ENCODE peak calls at places on chromosomes 3 and 15, in six cellular contexts. K is body of pancreas, U is transverse colon, A is thoracic aorta, E is tibial artery, V is psoas muscle. Q is an unnamed sample.

GRCh38 chr3:58482917-58483636 is 8.8 kb upstream of the KCTD6 start:
- DNase-seq in E (no peak), A (no peak), K (no peak), U (no peak), V (no peak), Q (no peak)

GRCh38 chr15:44038801-44039200 is 156.3 kb downstream of the FRMD5 start:
- DNase-seq in A (no peak), U (no peak), V (no peak), K (no peak), E (no peak), Q (no peak)

GRCh38 chr3:72160351-72160750 is 375.4 kb upstream of the PROK2 start:
- DNase-seq in A (no peak), E (no peak), U (no peak), K (no peak), V (no peak), Q (no peak)

GRCh38 chr3:37243811-37244748 is 69.7 kb upstream of the LRRFIP2 start:
- DNase-seq in U (peak; percentile 81), K (peak; percentile 91), V (peak; percentile 95), A (peak; percentile 61), E (peak; percentile 95), Q (peak; percentile 94)

GRCh38 chr3:55402886-55403605 is 84.1 kb downstream of the WNT5A start:
- DNase-seq in V (no peak), A (no peak), K (no peak), U (no peak), E (no peak), Q (no peak)

GRCh38 chr3:115092220-115092791 is 54.8 kb downstream of the ZBTB20 start:
- DNase-seq in A (no peak), U (peak; percentile 51), E (peak; percentile 76), V (peak; percentile 76), K (peak; percentile 78), Q (peak; percentile 57)

GRCh38 chr15:54884312-54884711 is 312.4 kb downstream of the RSL24D1 start:
- DNase-seq in A (no peak), K (no peak), V (no peak), U (no peak), E (no peak), Q (no peak)

GRCh38 chr3:189392969-189393368 is 221.2 kb downstream of the TPRG1 start:
- DNase-seq in U (peak; percentile 78), A (no peak), V (no peak), K (peak; percentile 24), E (no peak), Q (no peak)

GRCh38 chr15:63035977-63036376 is 6.6 kb upstream of the TPM1 start:
- DNase-seq in V (no peak), A (no peak), K (no peak), U (no peak), E (no peak), Q (no peak)
- TF ChIP-seq CTCF in V (peak; percentile 30), A (no peak), K (no peak), U (no peak), E (no peak), Q (no peak)

GRCh38 chr3:123155471-123156011 is 46.2 kb upstream of the SEC22A start:
- DNase-seq in E (no peak), A (no peak), K (no peak), U (no peak), V (no peak), Q (no peak)
- H3K4me1 ChIP-seq in E (peaks cover 13% of the 10 kb centered on the region), A (peaks cover 6% of the 10 kb centered on the region), K (peaks cover 57% of the 10 kb centered on the region), U (no peaks in the 10 kb centered on the region), V (no peaks in the 10 kb centered on the region), Q (no peaks in the 10 kb centered on the region)

GRCh38 chr3:41572092-41572491 is 372.8 kb downstream of the CTNNB1 start:
- DNase-seq in K (no peak), A (no peak), E (no peak), V (no peak), U (no peak), Q (no peak)

GRCh38 chr3:41575754-41576153 is 376.4 kb downstream of the CTNNB1 start:
- DNase-seq in V (no peak), U (no peak), E (no peak), K (no peak), A (no peak), Q (no peak)

GRCh38 chr3:41578798-41579197 is 379.5 kb downstream of the CTNNB1 start:
- DNase-seq in E (no peak), A (no peak), V (no peak), K (no peak), U (no peak), Q (no peak)

GRCh38 chr3:41573591-41573990 is 374.3 kb downstream of the CTNNB1 start:
- DNase-seq in V (no peak), E (no peak), K (no peak), A (no peak), U (no peak), Q (no peak)

DNA sequence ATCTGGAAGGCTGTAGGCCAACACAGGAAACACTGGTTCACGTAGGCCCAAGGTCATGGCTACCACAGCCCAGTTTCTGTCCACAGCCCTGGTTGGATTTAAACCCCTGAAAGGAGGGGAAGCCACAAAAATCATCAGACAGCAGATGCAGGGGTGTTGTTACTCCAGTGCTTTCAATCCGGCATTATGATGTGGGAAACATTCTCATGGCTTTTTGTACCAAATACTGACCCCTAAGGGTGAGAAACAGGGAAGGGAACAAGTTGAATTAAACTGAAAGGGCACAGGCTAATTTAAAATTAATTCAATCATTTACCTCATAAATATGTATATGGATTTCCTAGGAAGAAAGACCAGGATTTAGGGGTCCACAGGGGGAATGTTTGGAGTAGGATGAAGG is 375.6 kb downstream of the CTNNB1 start:
- DNase-seq in V (no peak), K (no peak), A (no peak), E (no peak), U (no peak), Q (no peak)
- TF ChIP-seq CTCF in V (no peak), K (peak; percentile 21), A (no peak), E (no peak), U (no peak), Q (no peak)

GRCh38 chr3:18295171-18295920 is 129.8 kb downstream of the SATB1 start:
- DNase-seq in K (peak; percentile 38), V (no peak), E (no peak), U (peak; percentile 53), A (no peak), Q (no peak)

GRCh38 chr3:18301781-18302180 is 123.4 kb downstream of the SATB1 start:
- DNase-seq in A (no peak), K (no peak), U (no peak), E (no peak), V (no peak), Q (no peak)

GRCh38 chr3:18297131-18297530 is 128.0 kb downstream of the SATB1 start:
- DNase-seq in V (no peak), K (no peak), E (no peak), A (no peak), U (no peak), Q (no peak)

GRCh38 chr3:18302517-18302916 is 122.6 kb downstream of the SATB1 start:
- DNase-seq in V (no peak), U (peak; percentile 7), E (no peak), K (no peak), A (no peak), Q (no peak)

DNA sequence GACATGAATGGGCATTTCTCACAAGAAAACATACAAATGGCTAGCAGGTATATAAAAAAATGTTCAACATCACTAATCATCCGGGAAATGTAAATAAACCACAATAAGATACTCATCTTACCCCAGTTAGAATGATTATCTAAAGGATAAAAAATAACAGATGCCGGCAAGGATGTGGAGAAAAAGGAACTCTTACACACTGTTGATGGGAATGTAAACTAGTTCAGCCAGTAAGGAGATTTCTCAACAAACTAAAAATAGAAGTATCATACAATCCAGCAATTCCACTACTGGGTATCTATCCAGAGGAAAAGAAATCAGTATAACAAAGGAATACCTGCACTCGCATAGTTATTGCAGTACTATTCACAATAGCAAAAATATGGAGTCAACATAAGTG is 124.2 kb downstream of the SATB1 start:
- DNase-seq in E (no peak), A (no peak), U (no peak), V (no peak), K (no peak), Q (no peak)
- H3K4me1 ChIP-seq in E (no peaks in the 10 kb centered on the region), A (no peaks in the 10 kb centered on the region), U (no peaks in the 10 kb centered on the region), V (no peaks in the 10 kb centered on the region), K (no peaks in the 10 kb centered on the region), Q (no peaks in the 10 kb centered on the region)

GRCh38 chr3:119831022-119831421 is 49.1 kb downstream of the NR1I2 start:
- DNase-seq in V (no peak), U (no peak), A (no peak), K (no peak), E (no peak), Q (no peak)
- TF ChIP-seq CTCF in V (no peak), U (no peak), A (no peak), K (no peak), E (no peak), Q (no peak)

DNA sequence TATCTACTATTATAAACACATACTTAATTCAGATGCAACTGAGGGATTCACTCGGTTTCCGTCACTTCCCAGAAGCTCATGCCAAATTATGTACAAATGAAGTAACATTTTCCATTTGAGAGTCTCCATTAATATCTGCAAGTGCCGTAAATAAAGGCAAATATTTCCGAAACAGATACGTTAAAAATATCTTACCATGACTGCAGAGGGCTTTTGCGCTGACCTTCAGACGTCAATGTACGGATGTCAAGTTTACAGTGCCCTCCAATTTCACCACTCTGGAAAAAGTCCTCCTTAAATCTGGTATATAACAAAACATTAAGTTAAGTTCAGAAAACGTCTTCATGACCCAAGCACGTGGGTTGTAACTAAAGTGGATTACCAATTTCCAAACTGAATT is 9.3 kb downstream of the EOGT start:
- DNase-seq in K (no peak), E (no peak), V (no peak), A (no peak), U (no peak), Q (no peak)
- H3K4me1 ChIP-seq in K (no peaks in the 10 kb centered on the region), E (peaks cover 20% of the 10 kb centered on the region), V (peaks cover 4% of the 10 kb centered on the region), A (peaks cover 74% of the 10 kb centered on the region), U (no peaks in the 10 kb centered on the region), Q (no peaks in the 10 kb centered on the region)

DNA sequence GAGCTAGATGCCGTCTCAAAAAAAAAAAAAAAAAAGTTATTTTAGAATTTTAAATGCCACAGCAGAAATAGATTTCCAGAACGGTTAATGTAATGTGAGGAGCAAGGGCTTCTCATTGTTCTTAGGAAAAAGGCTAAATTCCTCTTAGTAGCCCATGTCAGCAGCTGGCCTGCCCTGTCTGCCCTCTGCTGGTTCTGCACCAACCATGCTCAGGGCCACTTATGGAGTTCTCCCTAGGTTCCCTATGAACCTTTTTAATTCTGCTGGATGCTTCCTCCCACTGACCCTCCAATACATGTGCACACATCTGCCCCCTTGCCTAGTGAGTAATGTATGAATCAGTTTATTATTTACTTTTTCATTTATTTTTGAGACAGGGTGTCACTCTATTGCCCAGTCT is 32.2 kb upstream of the DPPA4 start:
- DNase-seq in V (no peak), K (no peak), A (no peak), U (no peak), E (no peak), Q (no peak)
- TF ChIP-seq CTCF in V (no peak), K (no peak), A (no peak), U (no peak), E (no peak), Q (no peak)

GRCh38 chr3:20197775-20198174 is 11.8 kb upstream of the SGO1 start:
- DNase-seq in V (no peak), U (peak; percentile 47), K (no peak), E (no peak), A (no peak), Q (no peak)
- H3K4me1 ChIP-seq in V (no peaks in the 10 kb centered on the region), U (peaks cover 3% of the 10 kb centered on the region), K (no peaks in the 10 kb centered on the region), E (no peaks in the 10 kb centered on the region), A (no peaks in the 10 kb centered on the region), Q (no peaks in the 10 kb centered on the region)

GRCh38 chr3:8336456-8336855 is 165.2 kb upstream of the LMCD1 start:
- DNase-seq in U (no peak), K (no peak), E (no peak), A (no peak), V (no peak), Q (no peak)
- TF ChIP-seq CTCF in U (no peak), K (no peak), E (no peak), A (no peak), V (no peak), Q (no peak)

Q was measured in breast epithelium.